ENCODE peak calls at places on chromosomes 16 and 17, in eight cellular contexts. C, B, D, W, N, S, Z and R are unnamed samples.

GRCh38 chr16:69804283-69804682 is 42.2 kb downstream of the WWP2 start:
- DNase-seq in C (no peak), B (no peak), D (no peak), W (no peak), N (no peak), S (no peak), Z (no peak), R (no peak)

GRCh38 chr17:65013613-65014391 is 42.7 kb downstream of the GNA13 start:
- DNase-seq in C (no peak), B (peak), D (peak), W (peak), N (peak), S (no peak), Z (peak), R (no peak)

GRCh38 chr17:49741009-49741691 is 22.8 kb downstream of the FAM117A start:
- DNase-seq in C (no peak), B (no peak), D (no peak), W (peak), N (no peak), S (no peak), Z (no peak), R (no peak)

GRCh38 chr17:42361781-42362186 is 26.5 kb downstream of the STAT3 start:
- DNase-seq in C (no peak), B (peak), D (no peak), W (no peak), N (peak), S (peak), Z (no peak), R (peak)

GRCh38 chr16:18932243-18932997 is 6.2 kb upstream of the SMG1 start:
- DNase-seq in C (no peak), B (no peak), D (no peak), W (peak), N (no peak), S (no peak), Z (no peak), R (no peak)

GRCh38 chr17:81392909-81393654 is 2.2 kb upstream of the BAHCC1 start:
- DNase-seq in C (no peak), B (no peak), D (no peak), W (no peak), N (no peak), S (no peak), Z (no peak), R (no peak)

GRCh38 chr17:77449908-77450741 is 309.4 kb downstream of the SEC14L1 start:
- DNase-seq in C (peak), B (no peak), D (peak), W (peak), N (peak), S (no peak), Z (no peak), R (no peak)

GRCh38 chr16:85496145-85496544 is 117.0 kb upstream of the GSE1 start:
- DNase-seq in C (no peak), B (no peak), D (no peak), W (no peak), N (no peak), S (no peak), Z (no peak), R (no peak)

GRCh38 chr17:79482719-79483118 is 128.1 kb downstream of the RBFOX3 start:
- DNase-seq in C (no peak), B (no peak), D (no peak), W (no peak), N (no peak), S (no peak), Z (no peak), R (no peak)

GRCh38 chr16:81945665-81946064 is 65.6 kb downstream of the SDR42E1 start:
- DNase-seq in C (no peak), B (no peak), D (no peak), W (no peak), N (no peak), S (no peak), Z (no peak), R (no peak)

GRCh38 chr17:869567-870530 is 87.7 kb downstream of the MRM3 start:
- DNase-seq in C (no peak), B (no peak), D (no peak), W (peak), N (no peak), S (no peak), Z (no peak), R (no peak)

GRCh38 chr16:79809376-79809775 is 208.8 kb upstream of the MAF start:
- DNase-seq in C (no peak), B (no peak), D (no peak), W (no peak), N (no peak), S (no peak), Z (no peak), R (no peak)

GRCh38 chr17:57505841-57506240 is 239.3 kb downstream of the CCDC182 start:
- DNase-seq in C (no peak), B (no peak), D (no peak), W (no peak), N (no peak), S (no peak), Z (no peak), R (no peak)

GRCh38 chr17:17835415-17836249 is 1.2 kb downstream of the SREBF1 start:
- DNase-seq in C (no peak), B (no peak), D (no peak), W (no peak), N (no peak), S (no peak), Z (no peak), R (no peak)

GRCh38 chr16:57918994-57919393 is 51.9 kb downstream of the CNGB1 start:
- DNase-seq in C (no peak), B (no peak), D (no peak), W (no peak), N (no peak), S (no peak), Z (no peak), R (no peak)

GRCh38 chr17:14780116-14780515 is 479.2 kb downstream of the HS3ST3B1 start:
- DNase-seq in C (no peak), B (no peak), D (no peak), W (no peak), N (no peak), S (no peak), Z (no peak), R (no peak)

GRCh38 chr17:50769884-50770283 is 2.6 kb upstream of the ANKRD40CL start:
- DNase-seq in C (no peak), B (no peak), D (peak), W (no peak), N (no peak), S (no peak), Z (no peak), R (no peak)

GRCh38 chr17:44655983-44656700 is at the start of gene MEIOC:
- DNase-seq in C (peak), B (no peak), D (peak), W (peak), N (peak), S (peak), Z (no peak), R (no peak)

GRCh38 chr17:63498621-63499195 is 21.8 kb downstream of the ACE start:
- DNase-seq in C (no peak), B (no peak), D (no peak), W (no peak), N (no peak), S (no peak), Z (no peak), R (no peak)

GRCh38 chr17:36496018-36496789 is 9.7 kb downstream of the ZNHIT3 start:
- DNase-seq in C (no peak), B (no peak), D (no peak), W (no peak), N (no peak), S (no peak), Z (no peak), R (no peak)

GRCh38 chr16:9657659-9658058 is 524.6 kb downstream of the GRIN2A start:
- DNase-seq in C (no peak), B (no peak), D (no peak), W (no peak), N (no peak), S (no peak), Z (no peak), R (no peak)

GRCh38 chr17:7444682-7445010 is 215 bp upstream of the CHRNB1 start:
- DNase-seq in C (no peak), B (no peak), D (no peak), W (no peak), N (no peak), S (no peak), Z (no peak), R (no peak)

GRCh38 chr16:17589898-17590297 is 119.1 kb upstream of the XYLT1 start:
- DNase-seq in C (no peak), B (no peak), D (no peak), W (no peak), N (no peak), S (no peak), Z (no peak), R (no peak)

GRCh38 chr17:43931062-43931571 is 11.2 kb downstream of the PPY start:
- DNase-seq in C (no peak), B (no peak), D (peak), W (no peak), N (no peak), S (no peak), Z (no peak), R (no peak)

GRCh38 chr17:1710807-1711553 is 803 bp upstream of the TLCD2 start:
- DNase-seq in C (no peak), B (no peak), D (no peak), W (no peak), N (no peak), S (no peak), Z (no peak), R (no peak)

GRCh38 chr16:75256871-75257343 is 5.5 kb upstream of the BCAR1 start:
- DNase-seq in C (no peak), B (no peak), D (peak), W (no peak), N (no peak), S (no peak), Z (no peak), R (peak)

GRCh38 chr16:1689853-1690252 is 11.8 kb downstream of the JPT2 start:
- DNase-seq in C (peak), B (no peak), D (no peak), W (no peak), N (no peak), S (no peak), Z (no peak), R (no peak)

GRCh38 chr16:15398618-15399316 is 3.2 kb downstream of the MPV17L start:
- DNase-seq in C (peak), B (no peak), D (peak), W (no peak), N (no peak), S (no peak), Z (no peak), R (no peak)

GRCh38 chr17:63189930-63190329 is 223.9 kb downstream of the TANC2 start:
- DNase-seq in C (no peak), B (no peak), D (no peak), W (peak), N (no peak), S (no peak), Z (no peak), R (no peak)